ENCODE peak calls at places on chromosomes 5 and 9, in ten cellular contexts. H is foreskin fibroblast, D is heart right ventricle, N is astrocyte, Y is OCI-LY7, F is cardiac muscle cell, R is GM23338, Z is left ventricle myocardium inferior, O is heart left ventricle, I is D721Med. C is an unnamed sample.

GRCh38 chr9:99966720-99967119 is 60.3 kb downstream of the STX17 start:
- DNase-seq in O (no peak), D (no peak), R (peak), F (peak), H (no peak), Z (no peak), Y (no peak), I (no peak), N (peak), C (no peak)

GRCh38 chr9:82776508-82776907 is 286.4 kb downstream of the RASEF start:
- DNase-seq in I (no peak), R (no peak), D (no peak), H (no peak), Y (no peak), F (no peak), O (no peak), Z (no peak), N (no peak), C (no peak)

GRCh38 chr5:92177926-92178487 is 794.9 kb upstream of the ARRDC3 start:
- DNase-seq in D (no peak), R (no peak), Z (no peak), Y (no peak), O (no peak), F (no peak), N (no peak), H (peak), I (no peak), C (no peak)

GRCh38 chr9:131745611-131746010 is 5.7 kb upstream of the RAPGEF1 start:
- DNase-seq in H (no peak), F (no peak), R (no peak), D (no peak), O (no peak), Z (no peak), N (no peak), Y (no peak), I (no peak), C (no peak)

GRCh38 chr9:33437235-33437634 is 10.2 kb downstream of the AQP3 start:
- DNase-seq in O (no peak), F (no peak), N (no peak), I (no peak), R (no peak), D (no peak), Y (no peak), Z (no peak), H (no peak), C (no peak)

GRCh38 chr5:124740055-124740454 is 6.4 kb downstream of the ZNF608 start:
- DNase-seq in D (no peak), O (no peak), N (no peak), H (no peak), Z (no peak), R (no peak), I (no peak), Y (no peak), F (no peak), C (no peak)

GRCh38 chr9:123339666-123340414 is 16.2 kb upstream of the CRB2 start:
- DNase-seq in N (peak), R (no peak), D (peak), Z (no peak), Y (peak), I (no peak), H (no peak), F (no peak), O (peak), C (no peak)

GRCh38 chr5:139271201-139272027 is 22.1 kb upstream of the MATR3 start:
- DNase-seq in F (peak), I (no peak), O (no peak), R (no peak), D (no peak), N (peak), Z (no peak), H (peak), Y (no peak), C (no peak)

GRCh38 chr9:70484232-70485130 is 70.0 kb upstream of the KLF9 start:
- DNase-seq in R (peak), O (no peak), H (peak), I (peak), D (peak), Y (peak), F (peak), Z (no peak), N (peak), C (no peak)

GRCh38 chr9:93890436-93890935 is 64.7 kb downstream of the BARX1 start:
- DNase-seq in Y (no peak), O (no peak), N (no peak), H (no peak), D (no peak), I (no peak), R (no peak), Z (no peak), F (no peak), C (no peak)

GRCh38 chr9:128911529-128912035 is 9.2 kb upstream of the PHYHD1 start:
- DNase-seq in Z (peak), D (peak), N (peak), F (peak), Y (no peak), R (peak), H (peak), I (no peak), O (peak), C (no peak)

GRCh38 chr5:162485666-162486292 is 418.2 kb downstream of the GABRG2 start:
- DNase-seq in H (no peak), I (no peak), D (no peak), O (no peak), F (no peak), N (no peak), Y (no peak), R (peak), Z (no peak), C (no peak)

GRCh38 chr5:66518052-66518451 is 78.1 kb upstream of the MAST4 start:
- DNase-seq in N (no peak), Y (no peak), H (no peak), R (no peak), F (no peak), I (no peak), O (no peak), D (no peak), Z (no peak), C (no peak)

GRCh38 chr5:51395245-51395644 is 12.0 kb downstream of the ISL1 start:
- DNase-seq in Z (no peak), D (no peak), F (no peak), O (no peak), I (no peak), N (no peak), H (no peak), Y (no peak), R (no peak), C (no peak)

GRCh38 chr5:124842725-124843595 is 96.5 kb upstream of the ZNF608 start:
- DNase-seq in I (no peak), Z (no peak), H (no peak), O (no peak), R (no peak), F (peak), Y (no peak), D (peak), N (no peak), C (no peak)

GRCh38 chr9:112505083-112505482 is 18.5 kb downstream of the KIAA1958 start:
- DNase-seq in H (no peak), O (no peak), I (no peak), N (no peak), R (no peak), Y (no peak), Z (no peak), D (no peak), F (no peak), C (no peak)

GRCh38 chr9:119689879-119690278 is 320.6 kb upstream of the BRINP1 start:
- DNase-seq in Y (no peak), N (no peak), R (peak), I (no peak), Z (no peak), D (no peak), O (no peak), H (no peak), F (no peak), C (no peak)

GRCh38 chr9:78215706-78216105 is 20.2 kb upstream of the CEP78 start:
- DNase-seq in D (no peak), Y (no peak), H (no peak), Z (no peak), I (no peak), O (no peak), F (no peak), N (peak), R (no peak), C (no peak)

GRCh38 chr5:14834584-14835540 is 36.7 kb downstream of the ANKH start:
- DNase-seq in N (peak), F (no peak), H (no peak), Z (no peak), Y (no peak), O (no peak), D (no peak), I (no peak), R (no peak), C (no peak)

GRCh38 chr9:136643596-136644342 is 18.9 kb upstream of the EGFL7 start:
- DNase-seq in Y (no peak), F (no peak), D (no peak), O (peak), H (no peak), N (no peak), Z (peak), R (no peak), I (no peak), C (no peak)

GRCh38 chr9:75483636-75484035 is 395.3 kb downstream of the OSTF1 start:
- DNase-seq in R (no peak), F (no peak), Z (no peak), H (no peak), Y (no peak), O (no peak), I (no peak), N (peak), D (no peak), C (no peak)

GRCh38 chr5:51466214-51466613 is 83.0 kb downstream of the ISL1 start:
- DNase-seq in I (no peak), Z (no peak), Y (no peak), O (no peak), D (no peak), R (no peak), F (no peak), H (no peak), N (no peak), C (no peak)

GRCh38 chr9:128920381-128921058 is at the start of gene PHYHD1:
- DNase-seq in O (peak), Z (peak), Y (peak), R (no peak), N (peak), H (peak), D (peak), I (peak), F (peak), C (no peak)

GRCh38 chr9:113901196-113901818 is 25.2 kb downstream of the ZNF618 start:
- DNase-seq in Z (no peak), D (no peak), R (no peak), Y (no peak), I (peak), O (no peak), H (peak), N (no peak), F (no peak), C (no peak)

GRCh38 chr5:177320879-177321278 is 9.2 kb upstream of the MXD3 start:
- DNase-seq in Y (no peak), N (no peak), F (no peak), I (no peak), O (no peak), D (no peak), Z (no peak), R (no peak), H (no peak), C (no peak)

GRCh38 chr5:133714161-133714915 is 102.0 kb upstream of the FSTL4 start:
- DNase-seq in F (no peak), Y (no peak), O (no peak), R (no peak), D (no peak), Z (no peak), I (no peak), N (peak), H (no peak), C (no peak)

GRCh38 chr5:68303038-68303738 is 87.6 kb downstream of the PIK3R1 start:
- DNase-seq in Y (no peak), O (no peak), Z (no peak), F (no peak), H (no peak), D (no peak), I (no peak), N (peak), R (no peak), C (no peak)

GRCh38 chr5:175860531-175861045 is 10.8 kb upstream of the CPLX2 start:
- DNase-seq in N (no peak), Z (no peak), O (no peak), H (no peak), I (no peak), D (no peak), Y (no peak), F (no peak), R (no peak), C (no peak)

GRCh38 chr5:112604741-112605390 is 132.8 kb upstream of the APC start:
- DNase-seq in I (no peak), Z (no peak), Y (peak), F (peak), O (no peak), N (no peak), H (no peak), R (peak), D (no peak), C (no peak)
- TF ChIP-seq CTCF in I (peak), Z (peak), Y (peak), F (peak), O (no peak), N (no peak), H (no peak), R (peak), D (peak), C (no peak)

GRCh38 chr5:157288405-157289163 is 22.7 kb downstream of the CYFIP2 start:
- DNase-seq in R (no peak), Z (no peak), H (no peak), N (no peak), D (no peak), F (no peak), Y (no peak), O (no peak), I (no peak), C (no peak)

GRCh38 chr5:157284458-157285212 is 18.7 kb downstream of the CYFIP2 start:
- DNase-seq in N (no peak), Z (no peak), R (no peak), O (no peak), I (no peak), D (no peak), F (no peak), H (no peak), Y (no peak), C (no peak)

GRCh38 chr5:157286761-157287211 is 20.9 kb downstream of the CYFIP2 start:
- DNase-seq in I (no peak), N (no peak), D (peak), R (no peak), Y (no peak), H (no peak), F (peak), Z (peak), O (peak), C (no peak)

GRCh38 chr5:157283434-157283833 is 17.5 kb downstream of the CYFIP2 start:
- DNase-seq in Y (peak), N (no peak), Z (no peak), F (no peak), O (no peak), I (no peak), H (no peak), R (no peak), D (no peak), C (no peak)

DNA sequence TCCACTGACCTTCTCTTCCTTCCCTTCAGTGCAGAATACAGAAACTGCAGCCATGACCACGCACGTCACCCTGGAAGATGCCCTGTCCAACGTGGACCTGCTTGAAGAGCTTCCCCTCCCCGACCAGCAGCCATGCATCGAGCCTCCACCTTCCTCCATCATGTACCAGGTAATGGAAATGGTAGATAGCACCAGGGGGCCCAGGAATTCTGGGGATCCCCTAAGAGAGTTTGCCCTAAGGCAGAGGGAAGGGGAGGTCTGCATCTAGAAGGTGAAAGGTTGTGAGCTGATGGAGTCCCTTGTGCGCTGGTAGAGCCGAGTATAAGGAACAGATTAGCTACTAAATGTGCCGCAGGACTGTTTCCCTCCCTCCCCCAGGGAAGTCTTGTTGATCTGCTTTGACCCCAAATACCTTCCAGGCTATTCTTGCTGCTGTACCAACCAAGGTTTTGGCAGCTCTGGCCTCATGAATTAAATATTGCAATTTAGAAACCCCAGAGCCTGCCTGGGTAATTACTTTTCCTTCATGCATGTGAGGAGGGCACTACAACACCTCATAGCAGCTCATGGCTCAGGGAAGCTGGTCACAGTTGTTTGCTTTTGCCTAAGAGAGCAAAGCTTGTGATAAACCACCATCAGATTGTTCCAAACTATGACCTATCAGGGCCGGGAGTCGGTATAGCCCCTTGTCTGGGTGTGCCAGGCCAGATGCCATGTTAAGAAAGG is 19.6 kb downstream of the CYFIP2 start:
- DNase-seq in N (no peak), Z (no peak), F (no peak), O (no peak), I (no peak), Y (no peak), H (no peak), R (no peak), D (no peak), C (no peak)
- TF ChIP-seq CTCF in N (no peak), Z (no peak), F (no peak), O (no peak), I (no peak), Y (no peak), H (no peak), R (no peak), D (no peak), C (no peak)

DNA sequence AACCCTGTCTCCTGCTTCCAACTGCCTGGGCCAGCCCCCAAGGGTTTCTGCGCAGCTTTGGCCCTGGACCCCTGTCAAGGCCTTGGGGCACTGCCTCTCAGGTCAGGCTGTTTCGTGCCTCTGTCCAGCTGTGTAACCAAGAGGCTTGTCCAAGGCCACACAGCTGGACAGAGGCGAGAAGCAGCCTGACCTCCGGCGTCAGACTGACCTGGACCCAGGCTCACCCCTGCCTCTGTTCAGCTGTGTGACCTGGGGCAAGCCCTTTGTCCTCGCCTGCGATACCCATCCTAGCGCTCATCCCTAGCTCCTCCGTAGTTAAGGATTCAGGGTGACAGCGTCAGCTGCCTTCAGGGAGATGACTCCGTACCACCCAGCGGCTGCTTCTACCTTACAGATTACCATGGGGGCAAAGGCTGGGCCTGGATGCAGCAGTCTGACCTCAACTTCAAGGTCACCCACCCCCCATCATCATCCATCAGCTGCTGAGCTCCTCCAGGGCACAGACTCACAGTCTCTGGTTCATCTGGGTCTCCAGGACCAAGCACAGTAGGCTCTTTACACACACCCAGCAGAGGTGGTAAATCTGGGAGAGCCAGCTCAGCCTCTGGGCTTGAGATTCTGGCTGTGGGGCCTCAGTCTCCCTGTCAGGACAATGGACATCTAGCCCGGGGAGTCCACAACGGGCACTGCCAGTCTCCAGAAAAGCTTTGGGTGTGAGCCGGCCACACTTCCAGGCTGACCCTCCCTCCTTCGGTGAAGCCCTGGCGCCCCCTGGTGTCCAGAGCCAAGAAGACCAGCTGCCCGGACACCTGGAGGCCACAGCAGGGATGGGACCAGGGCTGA is 7.9 kb downstream of the AK1 start:
- DNase-seq in D (peak), N (no peak), H (peak), F (peak), I (peak), O (peak), Z (peak), R (peak), Y (peak), C (no peak)
- TF ChIP-seq CTCF in D (peak), N (peak), H (peak), F (peak), I (peak), O (peak), Z (peak), R (peak), Y (peak), C (peak)

DNA sequence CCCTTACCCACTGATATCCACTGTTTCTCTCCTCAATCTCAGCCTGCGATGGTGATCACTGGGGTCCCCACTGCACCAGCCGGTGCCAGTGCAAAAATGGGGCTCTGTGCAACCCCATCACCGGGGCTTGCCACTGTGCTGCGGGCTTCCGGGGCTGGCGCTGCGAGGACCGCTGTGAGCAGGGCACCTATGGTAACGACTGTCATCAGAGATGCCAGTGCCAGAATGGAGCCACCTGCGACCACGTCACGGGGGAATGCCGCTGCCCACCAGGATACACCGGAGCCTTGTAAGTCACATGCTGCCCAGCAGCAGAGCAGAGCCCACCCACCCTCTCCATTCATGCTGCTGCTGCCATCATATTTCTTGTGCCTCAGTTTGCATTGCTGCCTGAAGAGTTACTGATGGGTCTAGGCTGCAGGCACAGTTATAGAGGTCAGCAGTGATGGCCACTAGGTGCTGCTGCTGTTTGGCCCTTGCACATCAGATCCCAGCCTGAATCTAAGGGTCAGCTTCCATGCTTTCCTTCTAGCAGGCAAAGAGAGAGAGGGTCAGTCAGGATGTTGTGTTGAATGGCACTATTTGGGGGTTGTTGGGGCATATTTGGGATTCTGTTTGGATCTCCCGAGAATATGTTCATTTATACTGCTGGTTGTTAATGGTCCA is 106.0 kb downstream of the MEGF10 start:
- DNase-seq in O (no peak), H (no peak), F (no peak), N (no peak), R (peak), D (no peak), Z (no peak), Y (no peak), I (no peak), C (no peak)
- TF ChIP-seq CTCF in O (no peak), H (no peak), F (no peak), N (no peak), R (peak), D (no peak), Z (peak), Y (no peak), I (no peak), C (no peak)

GRCh38 chr5:79109527-79110492 is 1.8 kb upstream of the BHMT start:
- DNase-seq in R (peak), H (no peak), Y (peak), F (no peak), N (no peak), D (no peak), I (peak), Z (peak), O (no peak), C (no peak)
- TF ChIP-seq CTCF in R (peak), H (peak), Y (peak), F (peak), N (peak), D (peak), I (peak), Z (peak), O (peak), C (peak)

GRCh38 chr9:134818000-134818568 is 62.5 kb upstream of the FCN2 start:
- DNase-seq in Y (no peak), D (no peak), F (no peak), O (no peak), I (no peak), N (no peak), H (no peak), Z (no peak), R (no peak), C (peak)
- TF ChIP-seq CTCF in Y (no peak), D (no peak), F (no peak), O (no peak), I (no peak), N (no peak), H (no peak), Z (no peak), R (no peak), C (no peak)

DNA sequence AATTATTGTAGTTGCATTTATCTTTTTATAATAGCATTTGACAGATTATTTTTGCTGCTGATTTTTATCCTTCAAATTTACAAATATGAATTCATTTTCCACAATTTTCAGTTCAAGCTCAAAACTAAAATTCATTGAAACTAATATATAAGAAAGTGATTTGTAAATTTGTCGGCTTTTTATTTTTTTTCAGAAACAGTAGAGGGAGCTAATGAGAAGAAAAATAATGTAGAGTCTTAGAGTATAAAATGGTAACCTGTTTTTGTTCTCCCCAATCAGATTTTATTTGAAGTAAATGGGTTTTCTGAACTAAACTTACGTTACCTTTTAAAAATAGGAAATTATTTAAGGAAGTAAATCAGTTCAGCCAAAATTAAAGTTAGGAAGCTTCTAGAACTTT is 19.2 kb downstream of the PRRC1 start:
- DNase-seq in Y (peak), D (no peak), Z (no peak), H (no peak), R (peak), I (no peak), F (peak), O (no peak), N (peak), C (no peak)
- TF ChIP-seq CTCF in Y (peak), D (peak), Z (peak), H (no peak), R (peak), I (no peak), F (peak), O (peak), N (peak), C (peak)

C was measured in chondrocyte.